ENCODE peak calls at places on chromosomes 7 and 10, in six cellular contexts. G, D, J, C, L and Z are unnamed samples. For H3K9me3 and H3K4me1, the result is how much of the 10 kb centered on the place peaks cover.

GRCh38 chr10:88693392-88694020 is 12.5 kb upstream of the LIPK start:
- DNase-seq in D (no peak), J (peak), C (no peak), L (no peak), G (no peak), Z (no peak)

GRCh38 chr10:34748767-34749166 is 66.3 kb downstream of the PARD3 start:
- DNase-seq in C (no peak), G (no peak), D (no peak), J (no peak), L (no peak), Z (no peak)

GRCh38 chr10:56082169-56082568 is 278.9 kb downstream of the ZWINT start:
- DNase-seq in J (no peak), G (no peak), C (no peak), L (no peak), D (no peak), Z (no peak)

GRCh38 chr10:133075346-133076137 is 12.2 kb upstream of the ADGRA1 start:
- DNase-seq in C (no peak), L (peak), J (no peak), G (no peak), D (no peak), Z (no peak)

GRCh38 chr7:140195859-140196258 is 19.1 kb upstream of the KDM7A start:
- DNase-seq in L (no peak), D (no peak), G (no peak), C (no peak), J (no peak), Z (no peak)

GRCh38 chr7:144174613-144175012 is 8.7 kb upstream of the CTAGE4 start:
- DNase-seq in J (no peak), C (no peak), L (no peak), G (no peak), D (no peak), Z (no peak)

GRCh38 chr7:80078159-80078731 is 56.4 kb upstream of the GNAI1 start:
- DNase-seq in J (no peak), L (no peak), C (no peak), G (no peak), D (no peak), Z (no peak)

GRCh38 chr10:28284126-28284525 is 18.7 kb downstream of the MPP7 start:
- DNase-seq in L (no peak), J (no peak), G (no peak), D (no peak), C (no peak), Z (no peak)

GRCh38 chr10:77698267-77698932 is 60.8 kb upstream of the KCNMA1 start:
- DNase-seq in C (no peak), D (no peak), L (no peak), G (no peak), J (no peak), Z (no peak)

GRCh38 chr7:121531175-121532070 is 135.3 kb upstream of the FAM3C start:
- DNase-seq in G (no peak), D (no peak), J (no peak), C (no peak), L (no peak), Z (no peak)

GRCh38 chr10:78190051-78190450 is 156.4 kb downstream of the RPS24 start:
- DNase-seq in C (no peak), D (no peak), L (no peak), G (no peak), J (no peak), Z (no peak)

GRCh38 chr7:76358053-76358477 is 726 bp downstream of the YWHAG start:
- DNase-seq in J (peak), G (peak), L (peak), D (no peak), C (peak), Z (peak)

GRCh38 chr7:130273863-130274262 is 7.2 kb downstream of the CPA2 start:
- DNase-seq in J (no peak), L (no peak), D (no peak), G (no peak), C (peak), Z (no peak)

GRCh38 chr10:30068482-30069223 is 9.3 kb upstream of the JCAD start:
- DNase-seq in G (no peak), D (no peak), J (no peak), L (no peak), C (no peak), Z (no peak)

GRCh38 chr10:110893559-110894179 is 21.9 kb downstream of the PDCD4 start:
- DNase-seq in J (peak), G (no peak), L (no peak), D (no peak), C (no peak), Z (no peak)

GRCh38 chr10:71696635-71697326 is 22.8 kb downstream of the C10orf105 start:
- DNase-seq in L (peak), D (no peak), C (no peak), G (peak), J (peak), Z (no peak)

GRCh38 chr10:30554443-30554831 is 75.1 kb downstream of the LYZL2 start:
- DNase-seq in C (no peak), L (no peak), G (no peak), J (no peak), D (no peak), Z (no peak)

GRCh38 chr10:3197354-3198003 is 24.9 kb upstream of the PITRM1 start:
- DNase-seq in L (peak), D (no peak), C (peak), G (peak), J (peak), Z (peak)

GRCh38 chr10:6049031-6049400 is 13.2 kb downstream of the IL2RA start:
- DNase-seq in G (no peak), D (no peak), J (no peak), L (no peak), C (no peak), Z (no peak)

GRCh38 chr10:116683821-116684220 is 58.5 kb downstream of the HSPA12A start:
- DNase-seq in L (no peak), J (no peak), D (no peak), G (no peak), C (no peak), Z (no peak)

GRCh38 chr10:8636371-8636770 is 581.9 kb downstream of the GATA3 start:
- DNase-seq in C (no peak), G (no peak), D (no peak), J (no peak), L (no peak), Z (no peak)

GRCh38 chr7:158377800-158378623 is 209.6 kb downstream of the PTPRN2 start:
- DNase-seq in L (no peak), C (no peak), J (no peak), D (no peak), G (no peak), Z (no peak)

GRCh38 chr10:4069491-4069890 is 284.5 kb upstream of the KLF6 start:
- DNase-seq in D (no peak), C (no peak), G (no peak), L (no peak), J (no peak), Z (no peak)

GRCh38 chr7:38374507-38374906 is 101.1 kb upstream of the TARP start:
- DNase-seq in L (no peak), G (no peak), D (no peak), C (no peak), J (peak), Z (no peak)

GRCh38 chr7:149226840-149227494 is 12.5 kb upstream of the ZNF212 start:
- DNase-seq in G (no peak), D (no peak), L (no peak), J (no peak), C (no peak), Z (no peak)

GRCh38 chr7:7565746-7566650 is 686 bp upstream of the MIOS start:
- DNase-seq in J (no peak), G (no peak), D (no peak), L (peak), C (no peak), Z (no peak)

GRCh38 chr10:18214692-18215563 is 74.7 kb downstream of the CACNB2 start:
- DNase-seq in C (peak), L (no peak), J (peak), D (no peak), G (peak), Z (no peak)

GRCh38 chr10:5840314-5841307 is 27.4 kb upstream of the GDI2 start:
- DNase-seq in C (no peak), L (peak), J (no peak), G (peak), D (no peak), Z (no peak)

GRCh38 chr10:59622320-59622901 is 87.2 kb downstream of the SLC16A9 start:
- DNase-seq in C (peak), J (peak), L (no peak), D (no peak), G (no peak), Z (no peak)

GRCh38 chr10:47310090-47310505 is 10.1 kb downstream of the GDF10 start:
- DNase-seq in D (no peak), G (no peak), J (no peak), C (no peak), L (no peak), Z (no peak)

GRCh38 chr7:48481235-48481634 is 310.0 kb downstream of the ABCA13 start:
- DNase-seq in L (no peak), C (no peak), J (no peak), D (no peak), G (no peak), Z (no peak)

GRCh38 chr10:90905925-90906324 is 15.0 kb downstream of the ANKRD1 start:
- DNase-seq in L (no peak), D (no peak), J (no peak), C (no peak), G (no peak), Z (no peak)

GRCh38 chr7:36155811-36156361 is 2.8 kb downstream of the EEPD1 start:
- DNase-seq in G (peak), L (peak), C (peak), J (no peak), D (no peak), Z (no peak)

GRCh38 chr10:129951251-129951808 is 12.7 kb downstream of the EBF3 start:
- DNase-seq in C (no peak), L (no peak), D (no peak), J (no peak), G (no peak), Z (no peak)

GRCh38 chr7:44976040-44976745 is 2.6 kb downstream of the MYO1G start:
- DNase-seq in D (no peak), J (no peak), L (no peak), G (no peak), C (no peak), Z (no peak)

GRCh38 chr10:131949041-131949862 is 32.5 kb downstream of the BNIP3 start:
- DNase-seq in D (no peak), G (no peak), J (no peak), C (no peak), L (no peak), Z (peak)

GRCh38 chr10:1100691-1101368 is 44.6 kb downstream of the WDR37 start:
- DNase-seq in C (no peak), J (no peak), L (no peak), G (no peak), D (no peak), Z (no peak)

GRCh38 chr10:91907914-91908357 is 1.4 kb downstream of the FGFBP3 start:
- DNase-seq in J (peak), C (no peak), D (no peak), G (no peak), L (no peak), Z (no peak)

GRCh38 chr7:57176928-57177635 is 44.8 kb upstream of the ZNF479 start:
- DNase-seq in J (no peak), L (no peak), C (no peak), D (no peak), G (no peak), Z (no peak)
- H3K9me3 ChIP-seq in J (under half), L (under half), C (under half), D (under half), G (under half), Z (under half)

GRCh38 chr7:101285171-101285570 is 36.4 kb downstream of the IFT22 start:
- DNase-seq in G (no peak), L (no peak), D (no peak), J (no peak), C (no peak), Z (no peak)

GRCh38 chr7:101288439-101288838 is 33.2 kb downstream of the IFT22 start:
- DNase-seq in D (no peak), G (no peak), C (no peak), J (no peak), L (no peak), Z (no peak)

GRCh38 chr7:101287032-101287431 is 34.6 kb downstream of the IFT22 start:
- DNase-seq in J (no peak), L (no peak), G (no peak), D (no peak), C (no peak), Z (no peak)
- H3K4me1 ChIP-seq in J (under half), L (under half), G (under half), D (under half), C (under half), Z (under half)

GRCh38 chr7:156318426-156318825 is 322.1 kb upstream of the RNF32 start:
- DNase-seq in L (no peak), G (no peak), J (no peak), D (no peak), C (no peak), Z (no peak)
- H3K4me3 ChIP-seq in L (no peak), G (no peak), J (no peak), D (no peak), C (no peak), Z (no peak)

GRCh38 chr7:11195502-11195901 is 221.8 kb downstream of the PHF14 start:
- DNase-seq in C (no peak), L (no peak), J (no peak), G (no peak), D (no peak), Z (no peak)
- H3K9me3 ChIP-seq in C (under half), L (under half), J (under half), G (under half), D (under half), Z (under half)

DNA sequence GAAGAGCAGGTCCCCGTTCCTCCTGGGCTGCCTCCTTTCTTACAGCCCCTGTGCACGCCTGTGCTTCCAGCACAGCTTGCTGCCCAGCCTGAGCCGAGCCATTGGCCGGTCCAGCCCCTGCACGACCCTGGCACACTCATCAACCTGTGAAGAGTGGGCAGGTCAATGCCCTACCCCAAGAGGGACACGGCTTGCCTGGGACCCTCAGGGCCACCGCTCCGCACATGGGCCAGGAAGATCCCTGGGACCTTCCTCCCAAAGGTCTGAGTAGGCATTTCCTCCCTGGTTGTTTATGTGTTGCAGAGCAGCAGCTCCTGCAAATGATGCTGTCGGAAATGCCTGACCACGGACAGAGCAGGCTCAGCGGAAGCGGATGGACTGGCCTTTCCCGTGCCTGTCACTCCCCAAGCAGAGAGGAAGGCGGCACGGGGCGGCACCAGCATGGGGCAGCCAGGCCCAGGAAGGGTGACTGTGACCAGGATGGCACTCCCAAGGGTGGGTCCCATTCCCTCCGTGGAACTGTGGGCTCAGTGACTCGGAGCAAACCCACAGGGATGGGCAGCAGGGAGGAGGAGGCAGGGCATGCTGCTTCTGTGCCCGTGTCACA is 252.5 kb downstream of the TNS3 start:
- DNase-seq in L (no peak), D (no peak), G (peak), J (no peak), C (no peak), Z (no peak)
- H3K4me1 ChIP-seq in L (under half), D (half or more), G (half or more), J (under half), C (under half), Z (under half)

DNA sequence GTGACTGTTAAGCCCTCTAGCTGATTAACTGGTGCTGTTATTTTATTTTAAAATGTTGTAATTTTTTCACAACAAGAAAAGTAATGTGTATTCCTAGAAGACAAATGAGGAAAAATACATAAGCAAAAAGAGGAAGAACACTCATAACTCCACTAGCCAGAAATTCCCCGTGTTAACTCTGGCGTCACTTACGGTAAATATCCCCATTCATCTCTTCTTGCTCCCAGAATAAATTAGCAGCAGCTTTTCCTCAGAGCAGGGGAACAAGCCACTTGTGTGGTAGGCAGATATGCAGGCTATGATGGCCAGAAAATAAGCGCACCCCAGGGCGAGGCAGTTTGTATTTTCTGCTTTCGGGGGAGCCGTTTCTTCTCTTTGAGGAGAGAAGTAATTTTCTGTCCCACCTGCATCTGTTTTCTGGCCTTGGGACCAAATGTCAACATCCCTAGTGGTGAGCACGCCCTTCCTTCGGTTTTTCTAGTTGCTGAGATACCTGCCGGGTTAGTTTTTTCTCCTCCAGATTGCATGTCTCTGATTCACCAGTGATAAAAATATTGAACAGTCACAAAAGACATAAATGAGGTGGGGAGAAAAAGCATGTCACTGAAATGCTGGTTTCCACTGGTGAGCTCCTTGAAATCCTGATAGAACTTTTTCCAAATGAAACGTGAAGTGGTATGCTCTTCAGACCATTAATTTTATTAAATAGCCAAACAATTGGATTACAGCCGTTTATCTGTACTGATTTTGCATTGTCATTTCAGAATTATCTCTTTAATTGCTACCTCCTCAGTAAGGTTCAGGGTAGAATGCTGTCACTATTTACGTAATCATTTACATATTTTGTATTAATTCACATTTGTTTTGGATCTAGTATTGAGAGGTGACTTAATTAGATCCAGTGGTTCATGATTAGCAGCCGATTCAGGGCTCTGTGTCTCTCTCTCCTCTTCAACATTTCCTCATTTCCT is 268.1 kb downstream of the CAMK1D start:
- DNase-seq in G (no peak), L (no peak), D (no peak), C (no peak), J (no peak), Z (no peak)
- H3K4me3 ChIP-seq in G (no peak), L (no peak), D (no peak), C (no peak), J (no peak), Z (no peak)

GRCh38 chr7:25922296-25922695 is 229.7 kb upstream of the NFE2L3 start:
- DNase-seq in C (no peak), L (no peak), G (no peak), D (no peak), J (no peak), Z (no peak)
- H3K9me3 ChIP-seq in C (under half), L (under half), G (under half), D (under half), J (under half), Z (under half)

DNA sequence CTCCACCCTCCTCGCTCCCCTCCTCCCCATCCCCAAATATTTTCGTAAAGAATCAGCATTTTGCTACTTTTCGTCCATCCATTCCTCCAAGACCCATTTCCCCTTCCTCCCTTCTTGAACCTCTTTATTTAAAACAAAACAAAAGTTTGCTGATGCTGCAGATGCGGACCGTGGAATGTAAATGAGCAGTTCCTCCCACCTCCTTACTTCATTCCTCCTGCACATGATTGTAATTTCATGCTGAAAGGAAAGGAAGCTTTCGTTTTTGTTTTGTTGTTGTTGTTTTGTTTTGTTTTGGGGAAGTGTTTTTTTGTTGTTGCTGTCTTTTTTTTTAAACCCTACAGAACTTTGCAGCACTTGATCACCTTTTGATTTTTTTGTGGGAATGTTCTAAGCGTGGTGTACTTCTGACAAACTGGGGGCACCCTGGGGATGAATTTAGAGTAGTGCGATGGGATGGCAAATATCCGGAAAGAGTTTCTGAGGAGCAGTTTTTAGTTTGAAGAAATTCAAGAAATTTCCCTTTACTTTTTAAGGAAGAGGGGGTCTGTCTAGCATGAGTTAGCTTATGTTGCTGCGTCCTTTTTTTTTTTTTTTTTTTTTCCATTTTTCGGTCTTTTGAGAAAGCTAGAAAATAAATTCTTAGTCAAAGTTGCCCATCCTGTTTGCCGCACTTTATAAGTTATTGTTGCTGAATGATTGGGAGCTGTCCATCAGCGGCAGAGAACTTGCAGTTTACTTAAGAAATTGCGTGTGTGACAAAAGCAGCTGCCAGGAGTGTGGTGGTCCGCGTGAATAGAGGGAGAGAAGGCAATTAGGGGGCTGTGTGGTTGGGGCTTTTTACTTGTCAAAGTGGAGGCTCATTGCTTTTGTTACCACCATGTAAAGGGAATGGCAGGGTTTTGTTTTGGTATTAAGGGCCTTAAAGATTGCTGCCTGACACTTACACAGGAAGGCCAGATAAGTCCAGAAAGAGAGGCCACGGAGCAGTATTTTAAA is 177.5 kb downstream of the TCF7L2 start:
- DNase-seq in D (no peak), J (no peak), C (no peak), L (no peak), G (no peak), Z (no peak)
- H3K4me1 ChIP-seq in D (under half), J (half or more), C (under half), L (under half), G (under half), Z (under half)